ENCODE peak calls at places on chromosome 17, in seven cellular contexts. S is AG09309, D is foreskin fibroblast, E is colonic mucosa, L is fibroblast of lung, U is Peyer's patch, C is IMR-90. G is an unnamed sample.

GRCh38 chr17:45247429-45248131 is 14.3 kb downstream of the SPATA32 start:
- DNase-seq in S (no peak), D (peak), L (peak), C (peak), E (peak), U (peak), G (peak)

GRCh38 chr17:50347087-50347893 is 1.4 kb downstream of the XYLT2 start:
- DNase-seq in E (no peak), L (no peak), S (no peak), U (peak), C (peak), D (no peak), G (no peak)

GRCh38 chr17:15981646-15982580 is 17.6 kb downstream of the ZSWIM7 start:
- DNase-seq in S (peak), C (peak), U (no peak), D (peak), L (peak), E (no peak), G (peak)

GRCh38 chr17:78127240-78127887 is 1.2 kb downstream of the TMC6 start:
- DNase-seq in U (peak), L (no peak), C (no peak), E (peak), D (no peak), S (no peak), G (no peak)

GRCh38 chr17:69679839-69680238 is 265.3 kb downstream of the MAP2K6 start:
- DNase-seq in D (no peak), U (no peak), L (peak), S (no peak), C (no peak), E (no peak), G (no peak)

GRCh38 chr17:21075739-21076085 is 32.9 kb upstream of the USP22 start:
- DNase-seq in C (no peak), D (no peak), S (no peak), L (no peak), U (no peak), E (no peak), G (no peak)

GRCh38 chr17:65389426-65389825 is 172.0 kb downstream of the AXIN2 start:
- DNase-seq in D (peak), C (peak), L (peak), U (no peak), S (peak), E (no peak), G (peak)

GRCh38 chr17:55772086-55772485 is 21.2 kb downstream of the PCTP start:
- DNase-seq in L (no peak), E (no peak), C (no peak), D (no peak), U (no peak), S (no peak), G (no peak)

GRCh38 chr17:385195-385835 is 32.7 kb upstream of the RPH3AL start:
- DNase-seq in L (peak), C (no peak), U (peak), E (peak), D (no peak), S (no peak), G (no peak)

GRCh38 chr17:73319766-73320165 is 8.0 kb upstream of the CDC42EP4 start:
- DNase-seq in C (no peak), E (no peak), D (no peak), L (no peak), S (no peak), U (no peak), G (no peak)

GRCh38 chr17:36117505-36118382 is 14.1 kb downstream of the CCL4 start:
- DNase-seq in E (no peak), U (no peak), C (no peak), L (no peak), S (no peak), D (no peak), G (no peak)

GRCh38 chr17:46822388-46822921 is 4.0 kb upstream of the WNT3 start:
- DNase-seq in L (no peak), U (peak), S (no peak), D (no peak), E (peak), C (no peak), G (no peak)

GRCh38 chr17:31758646-31759045 is 100.4 kb downstream of the COPRS start:
- DNase-seq in D (peak), L (peak), S (no peak), E (no peak), C (peak), U (no peak), G (no peak)

GRCh38 chr17:16929281-16929680 is 42.6 kb downstream of the TNFRSF13B start:
- DNase-seq in C (no peak), D (no peak), L (no peak), S (no peak), E (no peak), U (no peak), G (no peak)

GRCh38 chr17:63841350-63842172 is 924 bp downstream of the SMARCD2 start:
- DNase-seq in S (no peak), U (peak), D (peak), E (peak), L (peak), C (peak), G (peak)

GRCh38 chr17:56434610-56435009 is 158.9 kb upstream of the NOG start:
- DNase-seq in D (no peak), U (no peak), L (no peak), S (peak), E (no peak), C (no peak), G (no peak)

GRCh38 chr17:18008496-18009268 is 30.3 kb downstream of the ATPAF2 start:
- DNase-seq in E (no peak), C (peak), L (peak), U (no peak), D (peak), S (peak), G (no peak)

GRCh38 chr17:75228305-75228704 is 22.8 kb downstream of the NUP85 start:
- DNase-seq in U (no peak), E (no peak), S (no peak), D (no peak), C (no peak), L (no peak), G (peak)

GRCh38 chr17:43018008-43018853 is 4.0 kb downstream of the VAT1 start:
- DNase-seq in S (no peak), E (no peak), C (no peak), D (no peak), L (no peak), U (no peak), G (no peak)

GRCh38 chr17:34400301-34400931 is 37.4 kb upstream of the CCL1 start:
- DNase-seq in L (no peak), U (no peak), S (no peak), D (no peak), E (no peak), C (no peak), G (no peak)

GRCh38 chr17:48241131-48241591 is 133.6 kb downstream of the SNX11 start:
- DNase-seq in E (no peak), D (peak), L (peak), U (no peak), C (peak), S (no peak), G (peak)

GRCh38 chr17:50693041-50693682 is 14.6 kb downstream of the ANKRD40 start:
- DNase-seq in D (no peak), C (peak), E (no peak), U (no peak), S (no peak), L (peak), G (no peak)

GRCh38 chr17:29251184-29251583 is 4.5 kb downstream of the CRYBA1 start:
- DNase-seq in S (no peak), C (no peak), L (no peak), U (no peak), E (no peak), D (no peak), G (no peak)

GRCh38 chr17:8628172-8628571 is 2.4 kb downstream of the MYH10 start:
- DNase-seq in E (no peak), U (no peak), C (no peak), L (peak), S (no peak), D (no peak), G (no peak)
- H3K4me3 ChIP-seq in E (no peak), U (no peak), C (peak), L (peak), S (no peak), D (peak), G (peak)

GRCh38 chr17:82775033-82775823 is 23.4 kb downstream of the TBCD start:
- DNase-seq in E (peak), C (no peak), U (peak), S (no peak), D (no peak), L (peak), G (peak)
- TF ChIP-seq CTCF in E (peak), C (peak), U (peak), S (peak), D (peak), L (peak), G (peak)

DNA sequence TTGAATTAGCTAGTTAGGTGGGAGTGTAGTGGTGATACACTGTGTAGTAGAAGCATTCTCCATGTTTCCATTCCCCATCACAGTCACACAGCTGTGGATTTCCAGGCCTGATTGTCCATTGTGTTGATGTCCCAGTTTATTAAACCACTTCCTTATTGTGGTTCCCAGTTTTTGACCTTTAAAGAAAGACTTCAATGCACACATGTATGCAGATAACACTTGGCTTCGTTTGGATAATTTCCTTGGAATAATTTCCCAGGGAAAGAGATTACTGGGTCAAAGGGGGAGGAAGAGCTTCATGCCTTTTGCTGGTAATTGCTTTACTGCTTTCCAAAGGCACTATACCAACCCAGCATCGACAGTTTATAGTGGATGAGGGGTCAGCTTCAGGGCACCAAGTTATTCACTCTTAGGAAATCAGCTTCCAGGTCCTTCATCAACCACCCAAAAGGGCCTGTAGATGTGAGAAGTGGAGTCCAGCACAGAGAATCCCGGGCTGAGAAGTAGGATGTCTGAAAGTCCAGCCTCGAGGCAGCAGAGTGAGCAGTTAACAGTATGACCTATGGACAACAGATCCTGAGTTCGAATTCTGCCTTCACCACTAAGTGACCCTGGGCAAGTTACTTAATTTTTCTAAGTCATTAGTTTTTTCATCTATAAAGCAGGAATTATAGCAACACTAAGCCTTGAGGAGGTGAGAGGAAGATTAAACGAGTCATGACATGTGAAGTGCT is 31.3 kb upstream of the TNS4 start:
- DNase-seq in D (no peak), E (no peak), S (no peak), L (peak), C (peak), U (peak), G (peak)
- H3K4me3 ChIP-seq in D (no peak), E (no peak), S (no peak), L (no peak), C (no peak), U (no peak), G (no peak)

GRCh38 chr17:39653662-39654331 is 11.4 kb upstream of the TCAP start:
- DNase-seq in S (no peak), C (no peak), E (peak), D (no peak), U (peak), L (no peak), G (peak)

GRCh38 chr17:39655105-39655504 is 10.0 kb upstream of the TCAP start:
- DNase-seq in E (no peak), S (no peak), C (no peak), L (no peak), U (no peak), D (no peak), G (no peak)

GRCh38 chr17:39652635-39653315 is 12.4 kb upstream of the TCAP start:
- DNase-seq in S (no peak), E (no peak), U (no peak), C (no peak), L (no peak), D (no peak), G (peak)

GRCh38 chr17:39651908-39652634 is 13.1 kb upstream of the TCAP start:
- DNase-seq in C (no peak), S (no peak), E (no peak), L (no peak), D (no peak), U (no peak), G (no peak)

GRCh38 chr17:39653316-39653661 is 11.9 kb upstream of the TCAP start:
- DNase-seq in U (no peak), S (no peak), C (no peak), L (no peak), D (no peak), E (no peak), G (no peak)
- TF ChIP-seq CTCF in U (no peak), S (no peak), C (no peak), L (no peak), D (no peak), E (no peak), G (no peak)

GRCh38 chr17:79831367-79832210 is 7.7 kb downstream of the CBX4 start:
- DNase-seq in U (no peak), D (no peak), S (no peak), C (no peak), E (peak), L (no peak), G (peak)
- H3K4me3 ChIP-seq in U (peak), D (no peak), S (no peak), C (no peak), E (peak), L (peak), G (no peak)